ENCODE peak calls at places on chromosomes 5 and 9, in six cellular contexts. J, R, F, H, N and C are unnamed samples.

GRCh38 chr9:14277202-14277601 is 36.7 kb downstream of the NFIB start:
- DNase-seq in J (no peak), R (no peak), F (no peak), H (no peak), N (no peak), C (no peak)

GRCh38 chr5:56422060-56422762 is 189.1 kb upstream of the ANKRD55 start:
- DNase-seq in J (no peak), R (no peak), F (no peak), H (no peak), N (no peak), C (no peak)

GRCh38 chr5:96453394-96453793 is 20.3 kb upstream of the PCSK1 start:
- DNase-seq in J (no peak), R (no peak), F (no peak), H (no peak), N (no peak), C (no peak)

GRCh38 chr5:91079037-91079436 is 304.1 kb downstream of the ARRDC3 start:
- DNase-seq in J (no peak), R (no peak), F (no peak), H (no peak), N (no peak), C (no peak)

GRCh38 chr5:96374653-96375052 is 58.4 kb downstream of the PCSK1 start:
- DNase-seq in J (peak), R (no peak), F (no peak), H (no peak), N (no peak), C (no peak)

GRCh38 chr5:149641600-149641999 is 60.3 kb downstream of the ARHGEF37 start:
- DNase-seq in J (no peak), R (no peak), F (no peak), H (no peak), N (no peak), C (no peak)

GRCh38 chr9:114580609-114581193 is 6.9 kb upstream of the ATP6V1G1 start:
- DNase-seq in J (no peak), R (no peak), F (no peak), H (no peak), N (no peak), C (no peak)

GRCh38 chr5:170226661-170227060 is 6.1 kb upstream of the C5orf58 start:
- DNase-seq in J (no peak), R (no peak), F (no peak), H (no peak), N (no peak), C (no peak)

GRCh38 chr9:95089916-95090791 is 227.4 kb downstream of the FANCC start:
- DNase-seq in J (no peak), R (no peak), F (no peak), H (no peak), N (no peak), C (no peak)

GRCh38 chr5:144377207-144377606 is 206.5 kb downstream of the KCTD16 start:
- DNase-seq in J (no peak), R (no peak), F (no peak), H (no peak), N (no peak), C (no peak)

GRCh38 chr9:93130861-93131481 is 3.1 kb downstream of the NINJ1 start:
- DNase-seq in J (no peak), R (no peak), F (no peak), H (no peak), N (peak), C (no peak)

GRCh38 chr9:36894695-36895310 is 139.3 kb downstream of the PAX5 start:
- DNase-seq in J (no peak), R (no peak), F (no peak), H (no peak), N (no peak), C (no peak)

GRCh38 chr9:130890124-130890523 is 6.5 kb downstream of the QRFP start:
- DNase-seq in J (no peak), R (no peak), F (no peak), H (no peak), N (no peak), C (no peak)

GRCh38 chr5:62376064-62376463 is 27.6 kb downstream of the DIMT1 start:
- DNase-seq in J (no peak), R (no peak), F (no peak), H (no peak), N (no peak), C (no peak)

GRCh38 chr5:37951946-37952721 is 112.3 kb upstream of the GDNF start:
- DNase-seq in J (no peak), R (no peak), F (no peak), H (no peak), N (no peak), C (no peak)

GRCh38 chr5:53170748-53171349 is 61.3 kb upstream of the MOCS2 start:
- DNase-seq in J (no peak), R (no peak), F (no peak), H (peak), N (peak), C (no peak)

GRCh38 chr5:154356256-154356655 is 89.5 kb upstream of the SAP30L start:
- DNase-seq in J (no peak), R (no peak), F (no peak), H (no peak), N (no peak), C (no peak)

GRCh38 chr9:18722882-18723281 is 248.9 kb downstream of the ADAMTSL1 start:
- DNase-seq in J (no peak), R (no peak), F (no peak), H (no peak), N (no peak), C (no peak)

GRCh38 chr5:37198066-37198465 is 51.1 kb downstream of the CPLANE1 start:
- DNase-seq in J (no peak), R (no peak), F (no peak), H (peak), N (no peak), C (no peak)

GRCh38 chr9:130537346-130538050 is 41.9 kb upstream of the FUBP3 start:
- DNase-seq in J (no peak), R (no peak), F (no peak), H (no peak), N (no peak), C (no peak)

GRCh38 chr5:149552761-149553160 is 1.5 kb upstream of the CSNK1A1 start:
- DNase-seq in J (no peak), R (no peak), F (no peak), H (no peak), N (no peak), C (no peak)

GRCh38 chr9:88794100-88794499 is 197.2 kb upstream of the S1PR3 start:
- DNase-seq in J (no peak), R (no peak), F (no peak), H (no peak), N (no peak), C (no peak)

GRCh38 chr9:130480673-130481072 is 35.9 kb downstream of the ASS1 start:
- DNase-seq in J (no peak), R (no peak), F (no peak), H (no peak), N (peak), C (peak)

GRCh38 chr9:133485531-133486260 is 6.8 kb upstream of the SLC2A6 start:
- DNase-seq in J (peak), R (no peak), F (no peak), H (peak), N (no peak), C (no peak)

GRCh38 chr5:134129411-134130238 is 15.1 kb downstream of the TCF7 start:
- DNase-seq in J (no peak), R (no peak), F (no peak), H (no peak), N (no peak), C (no peak)

GRCh38 chr5:104412649-104413240 is 850.2 kb upstream of the NUDT12 start:
- DNase-seq in J (no peak), R (no peak), F (no peak), H (peak), N (peak), C (peak)

GRCh38 chr5:66757219-66757833 is 161.1 kb downstream of the MAST4 start:
- DNase-seq in J (peak), R (no peak), F (no peak), H (peak), N (peak), C (no peak)

GRCh38 chr5:1314564-1314982 is 19.7 kb upstream of the TERT start:
- DNase-seq in J (no peak), R (no peak), F (no peak), H (no peak), N (no peak), C (no peak)

GRCh38 chr9:3027260-3027659 is 183.4 kb upstream of the PUM3 start:
- DNase-seq in J (no peak), R (no peak), F (no peak), H (no peak), N (no peak), C (no peak)

GRCh38 chr5:24510523-24510988 is 134.2 kb downstream of the CDH10 start:
- DNase-seq in J (no peak), R (no peak), F (no peak), H (no peak), N (no peak), C (no peak)